ENCODE peak calls at places on chromosomes 11 and 22, in four cellular contexts. U is H1, M is IMR-90, W is H9. T is an unnamed sample.

GRCh38 chr11:34487430-34487829 is 26.2 kb downstream of the ELF5 start:
- DNase-seq in W (no peak), U (no peak), M (no peak), T (no peak)

GRCh38 chr11:107179829-107180228 is 161.6 kb upstream of the GUCY1A2 start:
- DNase-seq in U (no peak), M (no peak), W (no peak), T (no peak)

GRCh38 chr22:50182176-50183081 is 3.3 kb upstream of the TRABD start:
- DNase-seq in M (no peak), W (no peak), U (no peak), T (no peak)

GRCh38 chr11:132451942-132452601 is 1080.2 kb downstream of the OPCML start:
- DNase-seq in M (no peak), U (peak), W (no peak), T (peak)

GRCh38 chr11:70483077-70483861 is 84.9 kb downstream of the CTTN start:
- DNase-seq in M (peak), W (no peak), U (no peak), T (no peak)

GRCh38 chr11:84819561-84819960 is 807.6 kb downstream of the DLG2 start:
- DNase-seq in M (no peak), U (no peak), W (no peak), T (peak)

GRCh38 chr11:57547854-57548377 is 10.5 kb downstream of the SMTNL1 start:
- DNase-seq in U (no peak), W (no peak), M (no peak), T (no peak)

GRCh38 chr11:68146704-68147474 is 25.7 kb upstream of the CHKA start:
- DNase-seq in W (no peak), U (no peak), M (peak), T (no peak)

GRCh38 chr11:125082611-125083311 is 19.7 kb downstream of the SLC37A2 start:
- DNase-seq in W (no peak), M (peak), U (no peak), T (no peak)

DNA sequence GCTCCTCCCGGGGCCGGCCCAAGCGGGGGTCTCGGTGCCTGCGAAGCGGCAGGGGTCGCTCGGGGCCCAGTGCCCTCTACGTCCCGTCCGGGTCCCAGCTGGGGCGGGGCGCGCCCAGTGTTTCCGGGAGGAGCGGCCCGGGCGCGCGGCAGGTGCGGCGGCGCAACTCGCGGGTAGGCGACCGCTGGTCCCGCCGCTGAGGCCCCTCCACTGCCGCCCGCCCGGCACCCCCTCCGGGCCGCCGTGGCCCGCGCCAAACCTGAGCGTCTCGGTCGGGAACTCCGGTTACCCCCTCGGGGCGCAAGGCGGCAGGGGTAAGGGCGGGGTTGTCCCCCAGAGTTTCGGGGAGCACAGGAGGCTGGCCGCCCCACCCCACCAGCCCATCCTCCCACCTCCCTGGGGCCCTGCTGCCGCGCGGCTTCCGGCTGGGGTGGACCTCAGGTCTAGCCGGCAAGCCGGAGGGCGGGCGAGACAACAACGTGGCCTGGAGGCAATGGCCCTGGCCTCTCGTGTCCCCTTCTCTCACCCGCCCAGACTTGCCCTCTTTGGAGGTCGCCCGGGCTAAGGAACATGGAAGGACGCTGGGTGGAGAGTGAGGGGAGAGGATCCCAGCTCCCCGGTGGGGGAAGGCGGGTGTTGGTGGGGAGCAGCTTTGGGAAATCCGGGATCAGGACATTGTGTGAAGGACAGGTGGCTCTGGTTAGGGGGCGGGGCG is 416 bp upstream of the CRACR2B start:
- DNase-seq in M (no peak), U (no peak), W (peak), T (no peak)
- H4K91ac ChIP-seq in M (no peak), U (peak), W (no peak), T (no peak)

GRCh38 chr11:48019597-48019996 is 39.2 kb downstream of the PTPRJ start:
- DNase-seq in U (no peak), M (no peak), W (no peak), T (no peak)

GRCh38 chr11:48017105-48017874 is 36.9 kb downstream of the PTPRJ start:
- DNase-seq in U (no peak), M (no peak), W (no peak), T (no peak)

GRCh38 chr11:48020092-48020755 is 39.9 kb downstream of the PTPRJ start:
- DNase-seq in M (no peak), U (no peak), W (no peak), T (no peak)

GRCh38 chr11:48019230-48019584 is 38.8 kb downstream of the PTPRJ start:
- DNase-seq in W (no peak), U (no peak), M (no peak), T (peak)

DNA sequence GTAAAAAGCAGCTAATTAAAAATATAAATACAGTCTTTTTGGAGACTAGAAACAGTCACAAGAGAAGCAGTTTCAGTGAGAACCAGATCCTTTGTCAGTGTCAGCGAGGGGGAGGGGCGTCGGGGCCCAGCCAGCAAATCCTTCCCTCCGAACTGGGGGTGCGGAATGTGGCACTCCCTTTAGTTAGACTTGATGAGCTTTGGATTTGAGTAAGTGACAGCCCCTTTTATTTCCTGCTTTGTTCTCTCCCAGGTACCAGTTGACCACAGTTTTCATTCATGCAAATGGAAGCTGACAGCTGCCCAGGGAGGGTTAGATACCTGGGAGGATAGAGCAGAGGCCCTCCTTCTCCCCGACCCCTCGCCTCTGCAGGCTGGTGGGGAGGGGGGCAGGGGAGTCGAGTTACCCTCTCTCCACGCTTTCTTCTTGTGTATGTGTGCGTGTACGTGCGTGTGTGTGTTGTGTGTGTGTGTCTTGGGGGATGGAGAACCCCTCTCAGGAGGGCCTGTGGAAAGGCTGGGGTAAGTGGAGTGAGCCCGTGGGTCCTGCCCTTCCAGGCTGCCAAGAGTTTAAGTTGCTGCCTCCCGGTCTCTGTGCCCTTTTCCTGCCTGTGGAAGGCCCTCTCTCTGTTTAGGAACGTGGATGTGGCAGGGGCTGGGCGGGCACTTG is 38.3 kb downstream of the PTPRJ start:
- DNase-seq in U (no peak), M (no peak), W (peak), T (peak)
- H3K4me2 ChIP-seq in U (peak), M (no peak), W (peak), T (peak)

GRCh38 chr11:13140028-13140870 is 131.1 kb downstream of the RASSF10 start:
- DNase-seq in W (no peak), U (no peak), M (peak), T (no peak)

GRCh38 chr11:13140873-13141655 is 131.9 kb downstream of the RASSF10 start:
- DNase-seq in U (no peak), W (no peak), M (peak), T (no peak)

GRCh38 chr11:13141731-13142724 is 132.9 kb downstream of the RASSF10 start:
- DNase-seq in U (no peak), M (no peak), W (no peak), T (no peak)

GRCh38 chr11:13145461-13145860 is 132.1 kb upstream of the BMAL1 start:
- DNase-seq in U (no peak), M (no peak), W (no peak), T (no peak)

GRCh38 chr11:13143486-13144297 is 133.9 kb upstream of the BMAL1 start:
- DNase-seq in M (no peak), W (no peak), U (no peak), T (no peak)
- H4K91ac ChIP-seq in M (no peak), W (no peak), U (no peak), T (no peak)

DNA sequence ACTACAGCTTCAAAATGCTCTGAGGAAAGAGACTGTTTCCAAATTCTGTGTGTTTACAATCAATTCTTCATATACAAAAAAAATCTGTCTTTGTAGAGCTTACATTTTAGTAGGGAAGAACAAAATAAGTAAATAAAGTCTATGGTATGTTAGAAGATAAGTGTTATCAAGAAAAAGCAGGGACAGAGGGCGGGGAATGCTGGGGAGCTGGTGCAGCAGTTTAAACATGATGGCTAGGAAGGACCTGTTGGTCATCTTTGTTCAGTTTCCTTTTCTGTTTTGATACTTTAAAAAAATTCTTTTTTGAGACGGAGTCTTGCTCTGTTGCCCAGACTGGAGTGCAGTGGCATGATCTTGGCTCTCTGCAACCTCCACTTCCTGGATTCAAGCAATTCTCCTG is 16.1 kb downstream of the TMEM25 start:
- DNase-seq in M (no peak), U (no peak), W (no peak), T (no peak)
- H3K4me2 ChIP-seq in M (no peak), U (no peak), W (no peak), T (no peak)

GRCh38 chr11:36227044-36227443 is 62.2 kb downstream of the COMMD9 start:
- DNase-seq in U (no peak), M (no peak), W (no peak), T (no peak)
- H4K91ac ChIP-seq in U (no peak), M (no peak), W (no peak), T (no peak)

GRCh38 chr11:47499614-47500013 is 50.7 kb upstream of the RAPSN start:
- DNase-seq in W (no peak), U (no peak), M (no peak), T (no peak)

GRCh38 chr11:47498149-47498548 is 49.2 kb upstream of the RAPSN start:
- DNase-seq in W (no peak), M (no peak), U (no peak), T (no peak)

GRCh38 chr11:47500121-47500520 is 51.2 kb upstream of the RAPSN start:
- DNase-seq in U (no peak), M (no peak), W (no peak), T (no peak)

GRCh38 chr11:47498584-47499152 is 49.7 kb upstream of the RAPSN start:
- DNase-seq in U (no peak), M (no peak), W (no peak), T (no peak)

DNA sequence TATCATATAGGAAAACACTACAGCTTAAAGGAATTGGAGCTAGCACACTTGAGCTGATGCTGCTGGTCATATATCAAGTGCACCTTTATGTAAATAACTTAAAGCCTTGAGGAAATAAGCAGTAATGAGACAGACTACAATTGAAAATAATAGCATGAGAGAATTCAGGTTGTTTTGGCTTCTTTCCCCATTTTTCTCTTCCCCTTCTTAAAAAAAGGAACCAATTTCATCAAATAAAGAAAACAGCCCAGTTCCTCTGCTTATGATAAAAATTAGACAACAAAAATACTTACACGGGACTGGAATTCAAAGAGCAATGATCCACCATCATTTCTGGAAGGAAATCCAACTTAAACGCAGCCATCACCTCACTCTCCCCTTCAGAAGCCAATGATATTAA is 50.2 kb upstream of the RAPSN start:
- DNase-seq in W (no peak), U (no peak), M (no peak), T (no peak)
- H3K4me2 ChIP-seq in W (no peak), U (no peak), M (no peak), T (no peak)

GRCh38 chr22:44712962-44713361 is 11.0 kb downstream of the PRR5 start:
- DNase-seq in W (no peak), M (no peak), U (no peak), T (no peak)

GRCh38 chr22:44712156-44712555 is 10.2 kb downstream of the PRR5 start:
- DNase-seq in M (no peak), W (no peak), U (no peak), T (no peak)

GRCh38 chr22:44711236-44711560 is 9.2 kb downstream of the PRR5 start:
- DNase-seq in U (no peak), W (no peak), M (no peak), T (no peak)

GRCh38 chr22:44710474-44711235 is 8.7 kb downstream of the PRR5 start:
- DNase-seq in W (no peak), M (no peak), U (no peak), T (no peak)

GRCh38 chr22:44711701-44712100 is 9.7 kb downstream of the PRR5 start:
- DNase-seq in U (no peak), M (no peak), W (no peak), T (no peak)
- H4K91ac ChIP-seq in U (no peak), M (no peak), W (no peak), T (no peak)

DNA sequence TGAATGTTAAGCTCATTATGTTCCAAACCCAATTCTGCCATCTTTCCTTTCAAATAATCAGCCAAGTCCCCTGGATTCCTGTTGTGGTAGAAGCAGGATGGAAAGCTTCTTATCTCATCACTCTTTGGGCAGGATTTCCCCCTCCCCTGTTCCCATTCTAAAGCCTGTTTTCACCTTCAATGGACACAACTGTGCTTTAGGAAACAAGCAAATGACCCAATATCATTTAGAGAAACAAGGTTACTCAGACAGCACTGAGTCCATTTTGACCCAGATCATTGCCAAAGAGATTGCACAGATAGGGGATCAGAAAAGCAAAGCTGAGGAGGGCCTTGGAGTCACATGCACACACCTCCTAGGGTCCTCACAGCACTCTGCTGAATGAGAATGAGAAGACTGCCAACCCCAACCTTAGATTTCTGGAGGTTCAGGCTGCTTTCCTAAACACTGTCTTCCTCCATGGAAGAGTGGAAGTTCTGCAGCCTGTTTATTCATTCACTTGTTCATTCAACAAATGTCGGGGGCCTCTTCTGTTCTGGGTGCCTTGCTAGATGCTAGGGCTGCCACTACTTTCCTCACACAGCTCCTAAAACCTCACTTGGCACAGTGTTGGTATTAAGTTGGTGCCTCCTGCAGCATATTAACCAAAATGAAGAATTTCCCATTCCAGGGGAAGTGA is 95.3 kb downstream of the ME3 start:
- DNase-seq in W (no peak), M (no peak), U (no peak), T (no peak)
- H3K4me2 ChIP-seq in W (no peak), M (no peak), U (no peak), T (no peak)

GRCh38 chr11:2916892-2917645 is 12.2 kb downstream of the PHLDA2 start:
- DNase-seq in U (no peak), M (no peak), W (no peak), T (no peak)
- H4K91ac ChIP-seq in U (no peak), M (no peak), W (no peak), T (no peak)

DNA sequence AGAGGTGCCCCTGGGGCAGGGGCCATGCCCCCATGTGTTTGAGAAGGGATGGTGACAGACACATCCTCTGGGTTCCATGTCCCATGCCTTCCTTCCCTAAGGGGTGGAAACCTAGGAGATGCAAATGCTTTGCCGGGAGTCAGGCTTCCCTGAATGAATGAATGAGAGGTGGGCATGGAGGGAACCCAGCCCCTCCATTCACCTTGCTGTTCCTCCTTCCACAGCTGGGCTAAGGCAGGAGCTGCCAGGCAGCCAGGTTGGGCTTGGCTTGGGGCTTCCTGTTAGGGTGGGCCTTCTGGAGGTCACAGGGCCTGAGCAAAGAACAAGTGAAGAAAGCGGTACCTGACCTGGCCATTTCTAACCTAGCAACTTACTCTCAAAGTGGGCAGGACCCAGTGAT is 926 bp downstream of the POU2F3 start:
- DNase-seq in U (no peak), W (no peak), M (no peak), T (no peak)
- H3K4me2 ChIP-seq in U (peak), W (no peak), M (no peak), T (no peak)